ENCODE peak calls at places on chromosomes 13 and 19, in nine cellular contexts. One of them, this sample, is unnamed.
A peak's percentile ranks its signal among the peaks of the same experiment; 100 is the strongest.

GRCh38 chr13:20161275-20161950 is 561 bp upstream of the GJA3 start:
- DNase-seq in fibroblast of lung: no peak
- DNase-seq in transverse colon: peak; percentile 39
- DNase-seq in body of pancreas: no peak
- DNase-seq in tibial artery: no peak
- DNase-seq in CD8-positive, alpha-beta T cell: peak; percentile 77
- DNase-seq in ovary: no peak
- DNase-seq in heart left ventricle: peak; percentile 59
- DNase-seq in gastrocnemius medialis: no peak
- DNase-seq in this sample: no peak

GRCh38 chr13:110436786-110437370 is 124.6 kb downstream of the RAB20 start:
- DNase-seq in heart left ventricle: no peak
- DNase-seq in body of pancreas: no peak
- DNase-seq in ovary: peak; percentile 21
- DNase-seq in CD8-positive, alpha-beta T cell: no peak
- DNase-seq in tibial artery: no peak
- DNase-seq in transverse colon: no peak
- DNase-seq in gastrocnemius medialis: no peak
- DNase-seq in fibroblast of lung: no peak
- DNase-seq in this sample: no peak

GRCh38 chr19:49061445-49061844 is 3.2 kb downstream of the NTF4 start:
- DNase-seq in tibial artery: no peak
- DNase-seq in CD8-positive, alpha-beta T cell: no peak
- DNase-seq in gastrocnemius medialis: no peak
- DNase-seq in ovary: no peak
- DNase-seq in heart left ventricle: no peak
- DNase-seq in body of pancreas: no peak
- DNase-seq in transverse colon: no peak
- DNase-seq in fibroblast of lung: no peak
- DNase-seq in this sample: no peak

GRCh38 chr19:27754700-27755099 is 1458.3 kb downstream of the UQCRFS1 start:
- DNase-seq in gastrocnemius medialis: no peak
- DNase-seq in transverse colon: no peak
- DNase-seq in CD8-positive, alpha-beta T cell: no peak
- DNase-seq in body of pancreas: no peak
- DNase-seq in tibial artery: no peak
- DNase-seq in heart left ventricle: no peak
- DNase-seq in fibroblast of lung: no peak
- DNase-seq in ovary: no peak
- DNase-seq in this sample: no peak

GRCh38 chr19:19599190-19599535 is 19.3 kb downstream of the PBX4 start:
- DNase-seq in gastrocnemius medialis: no peak
- DNase-seq in fibroblast of lung: no peak
- DNase-seq in transverse colon: no peak
- DNase-seq in tibial artery: no peak
- DNase-seq in CD8-positive, alpha-beta T cell: no peak
- DNase-seq in heart left ventricle: no peak
- DNase-seq in ovary: no peak
- DNase-seq in body of pancreas: no peak
- DNase-seq in this sample: no peak

GRCh38 chr13:39765801-39766463 is 110.5 kb downstream of the COG6 start:
- DNase-seq in gastrocnemius medialis: no peak
- DNase-seq in fibroblast of lung: peak; percentile 37
- DNase-seq in CD8-positive, alpha-beta T cell: no peak
- DNase-seq in heart left ventricle: peak; percentile 55
- DNase-seq in body of pancreas: peak; percentile 49
- DNase-seq in transverse colon: peak; percentile 76
- DNase-seq in tibial artery: no peak
- DNase-seq in ovary: peak; percentile 50
- DNase-seq in this sample: no peak

GRCh38 chr13:44605711-44606110 is 29.6 kb upstream of the TSC22D1 start:
- DNase-seq in body of pancreas: no peak
- DNase-seq in fibroblast of lung: no peak
- DNase-seq in ovary: no peak
- DNase-seq in transverse colon: no peak
- DNase-seq in gastrocnemius medialis: no peak
- DNase-seq in heart left ventricle: no peak
- DNase-seq in tibial artery: no peak
- DNase-seq in CD8-positive, alpha-beta T cell: no peak
- DNase-seq in this sample: no peak

GRCh38 chr13:31909889-31910551 is 121.6 kb upstream of the FRY start:
- DNase-seq in gastrocnemius medialis: no peak
- DNase-seq in heart left ventricle: peak; percentile 39
- DNase-seq in fibroblast of lung: peak; percentile 41
- DNase-seq in transverse colon: peak; percentile 46
- DNase-seq in ovary: peak; percentile 63
- DNase-seq in body of pancreas: peak; percentile 69
- DNase-seq in tibial artery: no peak
- DNase-seq in CD8-positive, alpha-beta T cell: peak; percentile 60
- DNase-seq in this sample: no peak

GRCh38 chr19:35657904-35658700 is 8.2 kb upstream of the UPK1A start:
- DNase-seq in heart left ventricle: no peak
- DNase-seq in tibial artery: no peak
- DNase-seq in gastrocnemius medialis: no peak
- DNase-seq in ovary: no peak
- DNase-seq in transverse colon: no peak
- DNase-seq in CD8-positive, alpha-beta T cell: no peak
- DNase-seq in body of pancreas: no peak
- DNase-seq in fibroblast of lung: peak; percentile 11
- DNase-seq in this sample: no peak

GRCh38 chr13:74891610-74892009 is 590.4 kb downstream of the TBC1D4 start:
- DNase-seq in CD8-positive, alpha-beta T cell: no peak
- DNase-seq in heart left ventricle: no peak
- DNase-seq in transverse colon: no peak
- DNase-seq in tibial artery: no peak
- DNase-seq in body of pancreas: no peak
- DNase-seq in gastrocnemius medialis: no peak
- DNase-seq in fibroblast of lung: peak; percentile 45
- DNase-seq in ovary: no peak
- DNase-seq in this sample: no peak

GRCh38 chr19:51713319-51714285 is 10.2 kb downstream of the HAS1 start:
- DNase-seq in body of pancreas: no peak
- DNase-seq in heart left ventricle: no peak
- DNase-seq in ovary: no peak
- DNase-seq in CD8-positive, alpha-beta T cell: no peak
- DNase-seq in transverse colon: no peak
- DNase-seq in fibroblast of lung: no peak
- DNase-seq in gastrocnemius medialis: no peak
- DNase-seq in tibial artery: no peak
- DNase-seq in this sample: no peak
- H3K27ac ChIP-seq in body of pancreas: no peak overlapping the region
- H3K27ac ChIP-seq in heart left ventricle: no peak overlapping the region
- H3K27ac ChIP-seq in ovary: no peak overlapping the region
- H3K27ac ChIP-seq in CD8-positive, alpha-beta T cell: no peak overlapping the region
- H3K27ac ChIP-seq in transverse colon: no peak overlapping the region
- H3K27ac ChIP-seq in fibroblast of lung: no peak overlapping the region
- H3K27ac ChIP-seq in gastrocnemius medialis: no peak overlapping the region
- H3K27ac ChIP-seq in tibial artery: no peak overlapping the region
- H3K27ac ChIP-seq in this sample: no peak overlapping the region

DNA sequence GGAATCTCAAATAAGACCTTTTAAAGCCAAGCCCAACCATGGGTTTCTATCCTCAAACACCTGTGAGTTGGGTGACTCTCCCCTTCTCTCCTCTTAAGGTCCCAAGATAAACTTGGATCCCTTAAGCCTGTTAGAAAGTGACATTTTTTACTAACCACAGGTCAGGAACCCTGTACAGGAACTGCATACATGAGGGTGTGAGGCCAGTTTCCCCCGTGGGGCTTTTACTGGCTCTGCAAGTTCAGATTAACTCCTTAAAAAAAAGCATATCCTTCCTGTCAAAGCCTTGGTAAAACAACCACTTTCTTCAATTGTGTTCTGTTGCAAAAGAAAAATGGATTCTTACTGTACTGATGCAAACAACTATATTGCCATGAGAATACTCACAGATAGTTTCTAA is 2638.7 kb upstream of the PCDH20 start:
- DNase-seq in fibroblast of lung: no peak
- DNase-seq in CD8-positive, alpha-beta T cell: no peak
- DNase-seq in ovary: no peak
- DNase-seq in body of pancreas: no peak
- DNase-seq in gastrocnemius medialis: no peak
- DNase-seq in heart left ventricle: no peak
- DNase-seq in transverse colon: no peak
- DNase-seq in tibial artery: no peak
- DNase-seq in this sample: no peak
- H3K9me3 ChIP-seq in fibroblast of lung: no peaks in the 10 kb centered on the region
- H3K9me3 ChIP-seq in CD8-positive, alpha-beta T cell: no peaks in the 10 kb centered on the region
- H3K9me3 ChIP-seq in ovary: no peaks in the 10 kb centered on the region
- H3K9me3 ChIP-seq in body of pancreas: no peaks in the 10 kb centered on the region
- H3K9me3 ChIP-seq in gastrocnemius medialis: no peaks in the 10 kb centered on the region
- H3K9me3 ChIP-seq in heart left ventricle: no peaks in the 10 kb centered on the region
- H3K9me3 ChIP-seq in transverse colon: no peaks in the 10 kb centered on the region
- H3K9me3 ChIP-seq in tibial artery: no peaks in the 10 kb centered on the region
- H3K9me3 ChIP-seq in this sample: no peaks in the 10 kb centered on the region

GRCh38 chr13:106471957-106472543 is 63.4 kb downstream of the EFNB2 start:
- DNase-seq in fibroblast of lung: peak; percentile 96
- DNase-seq in CD8-positive, alpha-beta T cell: no peak
- DNase-seq in gastrocnemius medialis: no peak
- DNase-seq in tibial artery: no peak
- DNase-seq in body of pancreas: peak; percentile 21
- DNase-seq in heart left ventricle: no peak
- DNase-seq in ovary: no peak
- DNase-seq in transverse colon: peak; percentile 73
- DNase-seq in this sample: peak; percentile 35
- H3K27ac ChIP-seq in fibroblast of lung: no peak overlapping the region
- H3K27ac ChIP-seq in CD8-positive, alpha-beta T cell: no peak overlapping the region
- H3K27ac ChIP-seq in gastrocnemius medialis: no peak overlapping the region
- H3K27ac ChIP-seq in tibial artery: no peak overlapping the region
- H3K27ac ChIP-seq in body of pancreas: no peak overlapping the region
- H3K27ac ChIP-seq in heart left ventricle: no peak overlapping the region
- H3K27ac ChIP-seq in ovary: no peak overlapping the region
- H3K27ac ChIP-seq in transverse colon: peak overlapping the region; percentile 54
- H3K27ac ChIP-seq in this sample: peak overlapping the region; percentile 47

DNA sequence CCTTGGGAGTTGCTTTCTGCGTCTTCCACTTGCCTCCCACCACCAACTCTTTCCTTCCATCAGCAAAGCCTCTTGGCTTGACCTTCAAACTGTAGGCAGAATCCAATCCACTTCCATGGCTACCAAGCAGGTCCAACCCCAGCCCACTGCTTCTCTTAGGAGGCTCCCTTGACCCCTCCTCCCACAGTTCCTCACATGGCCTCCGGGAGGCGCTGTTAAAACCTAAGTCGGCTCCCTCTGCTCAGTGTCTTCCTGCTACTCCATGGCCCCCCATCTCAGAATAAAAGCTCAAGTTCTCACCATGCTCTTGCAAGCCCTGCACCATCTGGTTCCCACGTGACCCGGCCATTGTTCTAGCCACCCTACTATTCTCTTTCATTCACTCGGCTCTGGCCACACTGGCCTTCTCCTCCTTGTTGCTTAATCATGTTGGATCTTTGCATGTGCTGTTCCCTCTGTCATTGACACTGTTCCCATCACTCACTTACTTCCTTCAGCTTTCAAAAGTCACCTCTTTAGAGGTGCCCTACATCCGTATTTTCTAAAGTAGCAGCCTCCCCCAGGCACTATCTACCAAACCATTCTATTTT is 7.5 kb downstream of the IZUMO2 start:
- DNase-seq in fibroblast of lung: no peak
- DNase-seq in CD8-positive, alpha-beta T cell: no peak
- DNase-seq in gastrocnemius medialis: no peak
- DNase-seq in heart left ventricle: no peak
- DNase-seq in body of pancreas: no peak
- DNase-seq in transverse colon: no peak
- DNase-seq in tibial artery: no peak
- DNase-seq in ovary: no peak
- DNase-seq in this sample: no peak
- H3K9me3 ChIP-seq in fibroblast of lung: no peaks in the 10 kb centered on the region
- H3K9me3 ChIP-seq in CD8-positive, alpha-beta T cell: no peaks in the 10 kb centered on the region
- H3K9me3 ChIP-seq in gastrocnemius medialis: no peaks in the 10 kb centered on the region
- H3K9me3 ChIP-seq in heart left ventricle: peaks cover 9% of the 10 kb centered on the region
- H3K9me3 ChIP-seq in body of pancreas: no peaks in the 10 kb centered on the region
- H3K9me3 ChIP-seq in transverse colon: no peaks in the 10 kb centered on the region
- H3K9me3 ChIP-seq in tibial artery: no peaks in the 10 kb centered on the region
- H3K9me3 ChIP-seq in ovary: no peaks in the 10 kb centered on the region
- H3K9me3 ChIP-seq in this sample: peaks cover 6% of the 10 kb centered on the region

DNA sequence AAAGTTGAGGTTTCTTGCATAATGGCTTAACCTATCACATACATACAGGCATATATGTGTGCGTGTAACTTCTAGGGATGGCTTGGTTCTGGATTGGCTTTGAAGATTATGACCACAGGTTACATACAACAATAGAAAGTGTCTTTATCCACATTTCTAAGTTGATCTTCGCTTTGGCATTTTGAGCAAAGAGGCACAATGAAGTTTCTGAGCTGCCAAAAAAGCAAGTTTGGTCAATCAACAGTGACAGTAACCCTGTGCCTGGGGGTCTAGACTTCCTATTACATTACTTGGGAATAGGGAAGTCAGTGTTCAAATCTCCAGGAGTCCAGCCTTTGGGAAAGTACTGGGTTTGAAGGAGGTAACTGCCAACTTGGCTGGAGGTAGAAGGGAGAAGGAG is 3.1 kb upstream of the SOX1 start:
- DNase-seq in CD8-positive, alpha-beta T cell: no peak
- DNase-seq in transverse colon: no peak
- DNase-seq in ovary: no peak
- DNase-seq in gastrocnemius medialis: no peak
- DNase-seq in heart left ventricle: no peak
- DNase-seq in body of pancreas: no peak
- DNase-seq in tibial artery: no peak
- DNase-seq in fibroblast of lung: no peak
- DNase-seq in this sample: no peak
- H3K27ac ChIP-seq in CD8-positive, alpha-beta T cell: no peak overlapping the region
- H3K27ac ChIP-seq in transverse colon: no peak overlapping the region
- H3K27ac ChIP-seq in ovary: no peak overlapping the region
- H3K27ac ChIP-seq in gastrocnemius medialis: no peak overlapping the region
- H3K27ac ChIP-seq in heart left ventricle: no peak overlapping the region
- H3K27ac ChIP-seq in body of pancreas: no peak overlapping the region
- H3K27ac ChIP-seq in tibial artery: no peak overlapping the region
- H3K27ac ChIP-seq in fibroblast of lung: no peak overlapping the region
- H3K27ac ChIP-seq in this sample: no peak overlapping the region

This sample was measured in ascending aorta.